ENCODE peak calls at places on chromosomes 1 and 21, in six cellular contexts. O is A549, G is HT1080, T is NCI-H1436, F is lower lobe of right lung, C is foreskin keratinocyte. J is an unnamed sample.

GRCh38 chr21:35980821-35981220 is 79.5 kb downstream of the SETD4 start:
- DNase-seq in F (no peak), G (no peak), O (no peak), T (no peak), C (no peak), J (no peak)

GRCh38 chr1:55310517-55310927 is 95.4 kb upstream of the USP24 start:
- DNase-seq in G (peak; percentile 100), C (peak; percentile 92), T (no peak), O (peak; percentile 80), F (no peak), J (no peak)

GRCh38 chr21:37868446-37868845 is 47.8 kb downstream of the KCNJ6 start:
- DNase-seq in C (no peak), F (no peak), G (no peak), T (no peak), O (no peak), J (no peak)

GRCh38 chr1:8777867-8778266 is 39.6 kb downstream of the RERE start:
- DNase-seq in C (no peak), T (no peak), G (no peak), O (no peak), F (no peak), J (no peak)

GRCh38 chr1:234893725-234894630 is 234.7 kb downstream of the TOMM20 start:
- DNase-seq in O (no peak), C (peak; percentile 44), G (peak; percentile 81), F (no peak), T (no peak), J (no peak)

GRCh38 chr1:15578921-15579682 is 5.7 kb downstream of the AGMAT start:
- DNase-seq in C (no peak), F (no peak), O (no peak), T (no peak), G (no peak), J (peak; percentile 82)

GRCh38 chr1:246506785-246507639 is at the start of gene SMYD3:
- DNase-seq in O (peak; percentile 81), F (peak; percentile 86), G (peak; percentile 74), C (peak; percentile 31), T (peak; percentile 89), J (peak; percentile 94)

GRCh38 chr21:14120091-14120734 is 90.5 kb downstream of the LIPI start:
- DNase-seq in T (peak; percentile 3), C (no peak), F (no peak), G (peak; percentile 33), O (no peak), J (no peak)

GRCh38 chr1:197103295-197103694 is 36.2 kb upstream of the F13B start:
- DNase-seq in F (no peak), G (no peak), T (no peak), C (no peak), O (no peak), J (no peak)

GRCh38 chr21:38852708-38853107 is 47.0 kb downstream of the ETS2 start:
- DNase-seq in G (no peak), F (no peak), T (no peak), C (no peak), O (no peak), J (no peak)

GRCh38 chr1:116586741-116587143 is 15.9 kb upstream of the CD58 start:
- DNase-seq in T (no peak), F (no peak), C (no peak), G (no peak), O (no peak), J (no peak)

GRCh38 chr21:45353200-45353599 is 51.8 kb upstream of the COL18A1 start:
- DNase-seq in C (no peak), G (no peak), O (no peak), T (no peak), F (peak; percentile 6), J (no peak)

GRCh38 chr1:167401260-167401873 is 117.0 kb downstream of the CD247 start:
- DNase-seq in T (no peak), G (peak; percentile 48), F (peak; percentile 62), O (peak; percentile 51), C (peak; percentile 3), J (no peak)

GRCh38 chr1:247224822-247225221 is 31.1 kb upstream of the VN1R5 start:
- DNase-seq in G (no peak), C (no peak), O (no peak), F (no peak), T (no peak), J (no peak)

GRCh38 chr1:43554444-43554992 is 23.8 kb downstream of the PTPRF start:
- DNase-seq in F (no peak), G (peak; percentile 64), O (peak; percentile 27), C (no peak), T (peak; percentile 28), J (no peak)

GRCh38 chr21:39109163-39109530 is 74.1 kb downstream of the PSMG1 start:
- DNase-seq in F (no peak), T (no peak), C (no peak), G (no peak), O (no peak), J (no peak)

GRCh38 chr1:27143408-27143807 is 11.5 kb downstream of the SLC9A1 start:
- DNase-seq in O (no peak), F (no peak), T (no peak), G (no peak), C (no peak), J (no peak)

GRCh38 chr1:34685225-34685624 is 69.6 kb upstream of the GJB5 start:
- DNase-seq in O (no peak), T (no peak), C (no peak), G (no peak), F (no peak), J (no peak)

GRCh38 chr1:214458541-214458940 is 92.9 kb downstream of the PTPN14 start:
- DNase-seq in G (peak; percentile 43), C (no peak), F (no peak), T (no peak), O (no peak), J (no peak)

GRCh38 chr1:22665752-22666151 is 12.7 kb downstream of the C1QB start:
- DNase-seq in G (peak; percentile 34), O (peak; percentile 55), F (no peak), C (no peak), T (peak; percentile 8), J (no peak)

GRCh38 chr1:72284398-72285073 is 2.2 kb upstream of the NEGR1 start:
- DNase-seq in C (peak; percentile 94), O (no peak), G (peak; percentile 84), T (peak; percentile 30), F (peak; percentile 53), J (peak; percentile 77)